ENCODE peak calls at places on chromosomes 11 and 22, in eight cellular contexts. M is IMR-90, K is uterus, C is Peyer's patch, Z is A549, U is sigmoid colon, L is endothelial cell of umbilical vein, R is body of pancreas. W is an unnamed sample.

GRCh38 chr11:124724854-124725718 is 14.7 kb upstream of the NRGN start:
- DNase-seq in L (no peak), K (no peak), Z (no peak), U (no peak), R (no peak), C (no peak), M (no peak), W (no peak)

GRCh38 chr11:105177658-105178057 is 38.1 kb upstream of the CARD18 start:
- DNase-seq in Z (peak), C (no peak), L (peak), K (no peak), R (no peak), M (peak), U (no peak), W (no peak)

GRCh38 chr11:83681045-83681781 is 395.0 kb upstream of the CCDC90B start:
- DNase-seq in L (no peak), K (no peak), C (no peak), U (no peak), R (no peak), Z (no peak), M (no peak), W (no peak)

GRCh38 chr22:37633082-37633692 is 6.3 kb upstream of the SH3BP1 start:
- DNase-seq in U (no peak), M (no peak), L (no peak), Z (no peak), R (no peak), C (peak), K (no peak), W (no peak)

GRCh38 chr22:44572414-44573207 is 74.6 kb upstream of the RTL6 start:
- DNase-seq in K (no peak), C (no peak), Z (no peak), M (no peak), L (no peak), R (no peak), U (peak), W (peak)

GRCh38 chr11:113397212-113397611 is 9.6 kb downstream of the ANKK1 start:
- DNase-seq in Z (no peak), L (no peak), C (no peak), U (no peak), R (no peak), K (no peak), M (no peak), W (no peak)

GRCh38 chr22:42797021-42797420 is 60.1 kb downstream of the ARFGAP3 start:
- DNase-seq in Z (no peak), C (no peak), K (no peak), M (peak), U (peak), R (peak), L (peak), W (no peak)

GRCh38 chr11:114183041-114183511 is 113.1 kb upstream of the NNMT start:
- DNase-seq in K (peak), L (no peak), R (no peak), C (peak), M (no peak), Z (no peak), U (peak), W (peak)

GRCh38 chr22:27144345-27144744 is 487.0 kb downstream of the MIAT start:
- DNase-seq in R (no peak), K (no peak), M (no peak), C (no peak), L (no peak), Z (no peak), U (no peak), W (no peak)

GRCh38 chr11:69640260-69640994 is 529 bp upstream of the CCND1 start:
- DNase-seq in C (peak), M (no peak), R (no peak), Z (peak), K (no peak), L (peak), U (peak), W (no peak)

GRCh38 chr11:69637956-69638871 is 2.7 kb upstream of the CCND1 start:
- DNase-seq in M (peak), Z (peak), K (no peak), L (peak), R (peak), U (peak), C (no peak), W (peak)

GRCh38 chr11:69639843-69640242 is 1.1 kb upstream of the CCND1 start:
- DNase-seq in M (no peak), Z (no peak), L (no peak), R (no peak), K (no peak), C (no peak), U (no peak), W (no peak)

GRCh38 chr11:69637601-69637955 is 3.4 kb upstream of the CCND1 start:
- DNase-seq in K (no peak), C (no peak), U (peak), Z (no peak), L (no peak), R (no peak), M (no peak), W (no peak)

GRCh38 chr11:69638941-69639681 is 1.8 kb upstream of the CCND1 start:
- DNase-seq in Z (peak), U (peak), L (peak), R (peak), C (peak), K (peak), M (peak), W (peak)
- TF ChIP-seq POLR2A in Z (peak), U (no peak), L (peak), R (peak), C (peak), K (peak), M (peak), W (no peak)

GRCh38 chr22:17096095-17096494 is 11.3 kb downstream of the IL17RA start:
- DNase-seq in C (no peak), M (no peak), Z (no peak), K (no peak), R (no peak), U (peak), L (no peak), W (no peak)

GRCh38 chr22:17097062-17097461 is 12.3 kb downstream of the IL17RA start:
- DNase-seq in K (no peak), U (peak), R (no peak), Z (no peak), M (no peak), C (no peak), L (no peak), W (no peak)

GRCh38 chr22:17097701-17098100 is 12.9 kb downstream of the IL17RA start:
- DNase-seq in M (no peak), U (peak), R (no peak), L (no peak), Z (no peak), K (no peak), C (no peak), W (no peak)

GRCh38 chr22:17093081-17093480 is 8.3 kb downstream of the IL17RA start:
- DNase-seq in K (no peak), U (peak), M (no peak), L (no peak), Z (no peak), R (no peak), C (no peak), W (no peak)

GRCh38 chr22:17095538-17095937 is 10.7 kb downstream of the IL17RA start:
- DNase-seq in K (no peak), L (no peak), M (no peak), Z (no peak), R (no peak), U (peak), C (no peak), W (no peak)
- TF ChIP-seq CTCF in K (no peak), L (peak), M (peak), Z (no peak), R (no peak), U (no peak), C (no peak), W (no peak)

DNA sequence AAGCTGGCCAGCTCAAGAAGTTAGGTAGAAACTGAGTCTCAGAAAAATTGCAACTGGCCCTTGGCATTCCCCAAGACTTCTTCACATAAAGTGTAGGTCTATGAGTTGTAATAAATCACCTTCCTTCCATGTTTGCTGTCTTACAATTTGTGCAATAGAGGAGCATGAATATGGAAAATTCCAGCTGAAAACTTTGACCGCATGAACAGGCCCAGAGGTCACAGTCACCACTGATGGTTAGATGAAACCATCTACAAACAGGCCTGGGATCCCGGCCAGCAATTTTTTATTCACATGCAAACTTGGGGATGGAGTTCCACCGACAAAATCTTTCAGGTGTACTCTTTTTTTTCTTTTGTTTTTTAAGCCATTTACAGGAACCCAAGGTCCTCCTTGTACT is 88.1 kb downstream of the SERGEF start:
- DNase-seq in M (no peak), C (no peak), U (no peak), Z (no peak), K (no peak), R (no peak), L (no peak), W (no peak)
- TF ChIP-seq POLR2A in M (no peak), C (no peak), U (no peak), Z (no peak), K (no peak), R (no peak), L (no peak), W (no peak)

GRCh38 chr11:134276396-134277175 is 407 bp downstream of the GLB1L3 start:
- DNase-seq in R (no peak), L (no peak), M (no peak), Z (no peak), C (no peak), U (no peak), K (no peak), W (no peak)
- TF ChIP-seq CTCF in R (no peak), L (no peak), M (no peak), Z (no peak), C (no peak), U (no peak), K (no peak), W (no peak)

GRCh38 chr11:65714433-65714832 is 2.4 kb downstream of the KAT5 start:
- DNase-seq in C (no peak), R (no peak), L (no peak), K (no peak), M (no peak), Z (no peak), U (no peak), W (no peak)

GRCh38 chr11:65711785-65712632 is at the start of gene KAT5:
- DNase-seq in Z (peak), U (peak), L (peak), R (peak), K (peak), C (peak), M (peak), W (peak)

GRCh38 chr11:65716294-65716693 is 4.2 kb downstream of the KAT5 start:
- DNase-seq in U (no peak), L (no peak), Z (no peak), R (no peak), M (no peak), K (no peak), C (no peak), W (no peak)

GRCh38 chr11:65712633-65713076 is 603 bp downstream of the KAT5 start:
- DNase-seq in K (no peak), L (no peak), Z (no peak), R (no peak), M (no peak), U (no peak), C (no peak), W (no peak)

GRCh38 chr11:65713212-65713969 is 1.3 kb downstream of the KAT5 start:
- DNase-seq in U (no peak), C (no peak), R (no peak), L (no peak), K (no peak), M (no peak), Z (no peak), W (no peak)
- TF ChIP-seq POLR2A in U (no peak), C (no peak), R (no peak), L (no peak), K (no peak), M (no peak), Z (no peak), W (no peak)

GRCh38 chr11:119155733-119156492 is 7.1 kb downstream of the ABCG4 start:
- DNase-seq in C (peak), M (no peak), R (no peak), L (no peak), Z (peak), U (no peak), K (no peak), W (no peak)
- TF ChIP-seq CTCF in C (no peak), M (peak), R (peak), L (peak), Z (no peak), U (no peak), K (no peak), W (no peak)

DNA sequence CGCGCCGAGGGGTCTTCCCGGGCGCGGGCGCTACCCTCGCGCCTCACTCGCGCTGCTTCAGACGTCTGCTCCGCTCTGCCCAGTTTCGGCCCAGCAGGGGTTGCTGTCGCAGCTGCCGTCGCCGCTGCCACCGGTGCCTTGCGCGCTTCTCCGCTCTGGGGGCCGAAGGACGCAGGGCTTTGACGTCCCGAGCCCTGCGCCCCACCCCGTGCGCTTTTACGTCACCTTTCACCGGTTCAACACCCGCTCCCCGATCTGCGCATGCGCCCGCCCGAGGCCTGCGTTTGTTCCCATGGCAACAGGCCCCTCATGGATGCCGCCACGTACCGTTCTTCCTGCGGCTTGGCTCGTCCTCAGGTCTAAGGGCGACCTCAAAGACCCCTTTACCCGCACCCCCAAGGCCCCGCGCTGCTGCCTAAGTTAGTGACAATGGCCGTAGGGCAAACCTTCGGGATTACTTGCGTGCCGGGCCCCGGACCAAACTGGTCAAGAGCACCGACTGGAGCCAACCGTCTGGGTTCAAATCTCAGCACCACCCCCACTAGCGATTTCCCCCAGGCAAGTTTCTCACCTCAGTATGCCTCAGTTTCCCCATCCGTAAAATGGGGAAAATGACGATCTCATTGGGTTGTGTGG is 642 bp upstream of the CDK2AP2 start:
- DNase-seq in Z (peak), U (peak), L (peak), M (peak), K (peak), C (peak), R (peak), W (peak)
- TF ChIP-seq POLR2A in Z (peak), U (peak), L (peak), M (peak), K (peak), C (peak), R (peak), W (no peak)

GRCh38 chr11:88158081-88158480 is 17.2 kb downstream of the RAB38 start:
- DNase-seq in C (no peak), M (no peak), Z (no peak), L (no peak), U (no peak), R (no peak), K (no peak), W (no peak)
- TF ChIP-seq CTCF in C (no peak), M (no peak), Z (no peak), L (no peak), U (no peak), R (no peak), K (no peak), W (no peak)

GRCh38 chr11:41175304-41175972 is 284.0 kb downstream of the LRRC4C start:
- DNase-seq in Z (no peak), U (no peak), M (no peak), C (no peak), R (no peak), K (no peak), L (no peak), W (no peak)
- TF ChIP-seq POLR2A in Z (no peak), U (no peak), M (no peak), C (no peak), R (no peak), K (no peak), L (no peak), W (no peak)

GRCh38 chr11:47257178-47257517 is 648 bp upstream of the NR1H3 start:
- DNase-seq in K (no peak), Z (no peak), L (no peak), U (no peak), R (no peak), M (no peak), C (no peak), W (no peak)

GRCh38 chr11:47256374-47256773 is 1.4 kb upstream of the NR1H3 start:
- DNase-seq in L (no peak), K (no peak), Z (no peak), R (no peak), C (no peak), U (no peak), M (no peak), W (no peak)

GRCh38 chr11:47258317-47258902 is 614 bp downstream of the NR1H3 start:
- DNase-seq in K (no peak), M (no peak), C (no peak), U (no peak), L (no peak), Z (no peak), R (no peak), W (no peak)

GRCh38 chr11:47259178-47259977 is 1.6 kb downstream of the NR1H3 start:
- DNase-seq in K (no peak), R (no peak), U (no peak), C (no peak), Z (peak), M (peak), L (peak), W (peak)

DNA sequence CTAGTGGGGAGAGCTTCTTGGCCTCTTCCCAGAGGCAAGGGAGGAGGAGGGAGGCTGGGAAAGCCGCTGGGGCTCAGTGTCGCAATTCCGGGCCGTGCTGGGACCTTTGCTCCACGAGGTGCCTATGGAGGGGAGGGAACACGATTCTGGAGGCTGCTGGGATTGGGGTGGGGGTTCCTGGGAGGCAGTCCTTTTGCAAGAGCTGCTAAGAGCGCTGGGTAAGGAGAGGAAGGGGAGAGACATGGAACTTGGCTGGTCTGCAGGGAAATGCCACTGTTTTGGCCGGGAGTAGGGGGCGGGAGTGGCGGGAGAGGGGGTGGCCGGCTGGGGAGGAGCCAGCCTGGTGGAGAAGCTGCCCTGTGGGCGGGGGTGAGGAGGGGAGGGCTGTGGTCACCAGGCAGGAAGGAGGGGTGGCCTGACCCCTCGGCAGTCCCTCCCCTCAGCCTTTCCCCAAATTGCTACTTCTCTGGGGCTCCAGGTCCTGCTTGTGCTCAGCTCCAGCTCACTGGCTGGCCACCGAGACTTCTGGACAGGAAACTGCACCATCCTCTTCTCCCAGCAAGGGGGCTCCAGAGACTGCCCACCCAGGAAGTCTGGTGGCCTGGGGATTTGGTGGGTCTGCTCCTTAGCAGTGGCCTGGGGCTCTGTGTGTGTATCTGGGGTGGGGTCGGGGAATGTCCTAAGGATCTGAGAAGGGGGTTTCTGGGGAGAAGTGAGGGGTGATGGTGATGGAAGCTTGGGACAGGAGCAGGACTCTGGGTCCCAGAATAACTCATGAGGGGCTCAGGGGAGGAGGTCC is at the start of gene NR1H3:
- DNase-seq in Z (peak), C (no peak), K (peak), L (peak), U (peak), R (peak), M (peak), W (peak)
- TF ChIP-seq CTCF in Z (peak), C (peak), K (peak), L (peak), U (peak), R (peak), M (peak), W (peak)